ENCODE peak calls at places on chromosomes 5 and 9, in five cellular contexts. One of them, this sample, is unnamed.

GRCh38 chr5:144325532-144325931 is 154.9 kb downstream of the KCTD16 start:
- DNase-seq in stimulated activated effector memory CD8-positive, alpha-beta T cell treated with anti-CD3 and anti-CD28 coated beads, Interleukin-12 subunit alpha, Interleukin-12 subunit beta, amount 100 ng/mL, for 72 hours: no peak
- DNase-seq in DMS 273 treated with DMSO at 0.1 percent for 48 hours: no peak
- DNase-seq in activated CD8-positive, alpha-beta memory T cell treated with anti-CD3 and anti-CD28 coated beads for 4 hours: no peak
- DNase-seq in aorta: no peak
- DNase-seq in this sample: no peak

GRCh38 chr9:114002986-114003740 is 74.9 kb downstream of the AMBP start:
- DNase-seq in activated CD8-positive, alpha-beta memory T cell treated with anti-CD3 and anti-CD28 coated beads for 4 hours: no peak
- DNase-seq in DMS 273 treated with DMSO at 0.1 percent for 48 hours: peak
- DNase-seq in aorta: peak
- DNase-seq in stimulated activated effector memory CD8-positive, alpha-beta T cell treated with anti-CD3 and anti-CD28 coated beads, Interleukin-12 subunit alpha, Interleukin-12 subunit beta, amount 100 ng/mL, for 72 hours: peak
- DNase-seq in this sample: peak

GRCh38 chr5:4882186-4882585 is 257.9 kb upstream of the ADAMTS16 start:
- DNase-seq in stimulated activated effector memory CD8-positive, alpha-beta T cell treated with anti-CD3 and anti-CD28 coated beads, Interleukin-12 subunit alpha, Interleukin-12 subunit beta, amount 100 ng/mL, for 72 hours: no peak
- DNase-seq in aorta: no peak
- DNase-seq in activated CD8-positive, alpha-beta memory T cell treated with anti-CD3 and anti-CD28 coated beads for 4 hours: no peak
- DNase-seq in DMS 273 treated with DMSO at 0.1 percent for 48 hours: no peak
- DNase-seq in this sample: no peak

GRCh38 chr5:138491284-138491648 is 26.0 kb downstream of the EGR1 start:
- DNase-seq in activated CD8-positive, alpha-beta memory T cell treated with anti-CD3 and anti-CD28 coated beads for 4 hours: no peak
- DNase-seq in aorta: no peak
- DNase-seq in DMS 273 treated with DMSO at 0.1 percent for 48 hours: no peak
- DNase-seq in stimulated activated effector memory CD8-positive, alpha-beta T cell treated with anti-CD3 and anti-CD28 coated beads, Interleukin-12 subunit alpha, Interleukin-12 subunit beta, amount 100 ng/mL, for 72 hours: no peak
- DNase-seq in this sample: no peak

GRCh38 chr5:131914472-131914871 is 31.0 kb downstream of the MEIKIN start:
- DNase-seq in activated CD8-positive, alpha-beta memory T cell treated with anti-CD3 and anti-CD28 coated beads for 4 hours: no peak
- DNase-seq in DMS 273 treated with DMSO at 0.1 percent for 48 hours: no peak
- DNase-seq in stimulated activated effector memory CD8-positive, alpha-beta T cell treated with anti-CD3 and anti-CD28 coated beads, Interleukin-12 subunit alpha, Interleukin-12 subunit beta, amount 100 ng/mL, for 72 hours: no peak
- DNase-seq in aorta: no peak
- DNase-seq in this sample: no peak

GRCh38 chr9:84340535-84340934 is at the start of gene SLC28A3:
- DNase-seq in stimulated activated effector memory CD8-positive, alpha-beta T cell treated with anti-CD3 and anti-CD28 coated beads, Interleukin-12 subunit alpha, Interleukin-12 subunit beta, amount 100 ng/mL, for 72 hours: no peak
- DNase-seq in aorta: no peak
- DNase-seq in activated CD8-positive, alpha-beta memory T cell treated with anti-CD3 and anti-CD28 coated beads for 4 hours: no peak
- DNase-seq in DMS 273 treated with DMSO at 0.1 percent for 48 hours: no peak
- DNase-seq in this sample: peak

GRCh38 chr5:179534431-179534830 is 15.9 kb upstream of the RUFY1 start:
- DNase-seq in activated CD8-positive, alpha-beta memory T cell treated with anti-CD3 and anti-CD28 coated beads for 4 hours: no peak
- DNase-seq in DMS 273 treated with DMSO at 0.1 percent for 48 hours: no peak
- DNase-seq in stimulated activated effector memory CD8-positive, alpha-beta T cell treated with anti-CD3 and anti-CD28 coated beads, Interleukin-12 subunit alpha, Interleukin-12 subunit beta, amount 100 ng/mL, for 72 hours: no peak
- DNase-seq in aorta: no peak
- DNase-seq in this sample: no peak

GRCh38 chr5:34826347-34826746 is 12.6 kb upstream of the TTC23L start:
- DNase-seq in DMS 273 treated with DMSO at 0.1 percent for 48 hours: no peak
- DNase-seq in aorta: no peak
- DNase-seq in activated CD8-positive, alpha-beta memory T cell treated with anti-CD3 and anti-CD28 coated beads for 4 hours: no peak
- DNase-seq in stimulated activated effector memory CD8-positive, alpha-beta T cell treated with anti-CD3 and anti-CD28 coated beads, Interleukin-12 subunit alpha, Interleukin-12 subunit beta, amount 100 ng/mL, for 72 hours: no peak
- DNase-seq in this sample: no peak

GRCh38 chr5:131242728-131243255 is 21.1 kb upstream of the CDC42SE2 start:
- DNase-seq in activated CD8-positive, alpha-beta memory T cell treated with anti-CD3 and anti-CD28 coated beads for 4 hours: no peak
- DNase-seq in stimulated activated effector memory CD8-positive, alpha-beta T cell treated with anti-CD3 and anti-CD28 coated beads, Interleukin-12 subunit alpha, Interleukin-12 subunit beta, amount 100 ng/mL, for 72 hours: no peak
- DNase-seq in DMS 273 treated with DMSO at 0.1 percent for 48 hours: no peak
- DNase-seq in aorta: no peak
- DNase-seq in this sample: peak

GRCh38 chr9:751137-752051 is 90.1 kb upstream of the DMRT1 start:
- DNase-seq in DMS 273 treated with DMSO at 0.1 percent for 48 hours: no peak
- DNase-seq in aorta: no peak
- DNase-seq in activated CD8-positive, alpha-beta memory T cell treated with anti-CD3 and anti-CD28 coated beads for 4 hours: no peak
- DNase-seq in stimulated activated effector memory CD8-positive, alpha-beta T cell treated with anti-CD3 and anti-CD28 coated beads, Interleukin-12 subunit alpha, Interleukin-12 subunit beta, amount 100 ng/mL, for 72 hours: no peak
- DNase-seq in this sample: no peak

GRCh38 chr5:81606150-81606549 is 144.7 kb downstream of the SSBP2 start:
- DNase-seq in aorta: no peak
- DNase-seq in stimulated activated effector memory CD8-positive, alpha-beta T cell treated with anti-CD3 and anti-CD28 coated beads, Interleukin-12 subunit alpha, Interleukin-12 subunit beta, amount 100 ng/mL, for 72 hours: no peak
- DNase-seq in DMS 273 treated with DMSO at 0.1 percent for 48 hours: no peak
- DNase-seq in activated CD8-positive, alpha-beta memory T cell treated with anti-CD3 and anti-CD28 coated beads for 4 hours: no peak
- DNase-seq in this sample: no peak

GRCh38 chr9:114030364-114030763 is 47.7 kb downstream of the AMBP start:
- DNase-seq in DMS 273 treated with DMSO at 0.1 percent for 48 hours: no peak
- DNase-seq in activated CD8-positive, alpha-beta memory T cell treated with anti-CD3 and anti-CD28 coated beads for 4 hours: no peak
- DNase-seq in aorta: no peak
- DNase-seq in stimulated activated effector memory CD8-positive, alpha-beta T cell treated with anti-CD3 and anti-CD28 coated beads, Interleukin-12 subunit alpha, Interleukin-12 subunit beta, amount 100 ng/mL, for 72 hours: peak
- DNase-seq in this sample: peak

GRCh38 chr9:29220852-29221251 is 1647.6 kb upstream of the C9orf72 start:
- DNase-seq in DMS 273 treated with DMSO at 0.1 percent for 48 hours: no peak
- DNase-seq in aorta: no peak
- DNase-seq in stimulated activated effector memory CD8-positive, alpha-beta T cell treated with anti-CD3 and anti-CD28 coated beads, Interleukin-12 subunit alpha, Interleukin-12 subunit beta, amount 100 ng/mL, for 72 hours: no peak
- DNase-seq in activated CD8-positive, alpha-beta memory T cell treated with anti-CD3 and anti-CD28 coated beads for 4 hours: no peak
- DNase-seq in this sample: no peak

GRCh38 chr9:109496126-109496707 is 1.9 kb downstream of the PTPN3 start:
- DNase-seq in DMS 273 treated with DMSO at 0.1 percent for 48 hours: no peak
- DNase-seq in aorta: no peak
- DNase-seq in stimulated activated effector memory CD8-positive, alpha-beta T cell treated with anti-CD3 and anti-CD28 coated beads, Interleukin-12 subunit alpha, Interleukin-12 subunit beta, amount 100 ng/mL, for 72 hours: no peak
- DNase-seq in activated CD8-positive, alpha-beta memory T cell treated with anti-CD3 and anti-CD28 coated beads for 4 hours: no peak
- DNase-seq in this sample: no peak

GRCh38 chr5:132655821-132656773 is 1.9 kb upstream of the IL13 start:
- DNase-seq in activated CD8-positive, alpha-beta memory T cell treated with anti-CD3 and anti-CD28 coated beads for 4 hours: peak
- DNase-seq in DMS 273 treated with DMSO at 0.1 percent for 48 hours: no peak
- DNase-seq in stimulated activated effector memory CD8-positive, alpha-beta T cell treated with anti-CD3 and anti-CD28 coated beads, Interleukin-12 subunit alpha, Interleukin-12 subunit beta, amount 100 ng/mL, for 72 hours: peak
- DNase-seq in aorta: peak
- DNase-seq in this sample: peak

GRCh38 chr9:115883467-115884329 is 269.9 kb upstream of the PAPPA start:
- DNase-seq in stimulated activated effector memory CD8-positive, alpha-beta T cell treated with anti-CD3 and anti-CD28 coated beads, Interleukin-12 subunit alpha, Interleukin-12 subunit beta, amount 100 ng/mL, for 72 hours: no peak
- DNase-seq in DMS 273 treated with DMSO at 0.1 percent for 48 hours: no peak
- DNase-seq in activated CD8-positive, alpha-beta memory T cell treated with anti-CD3 and anti-CD28 coated beads for 4 hours: no peak
- DNase-seq in aorta: no peak
- DNase-seq in this sample: peak

GRCh38 chr5:125978015-125978414 is 445.2 kb upstream of the GRAMD2B start:
- DNase-seq in aorta: no peak
- DNase-seq in DMS 273 treated with DMSO at 0.1 percent for 48 hours: no peak
- DNase-seq in activated CD8-positive, alpha-beta memory T cell treated with anti-CD3 and anti-CD28 coated beads for 4 hours: no peak
- DNase-seq in stimulated activated effector memory CD8-positive, alpha-beta T cell treated with anti-CD3 and anti-CD28 coated beads, Interleukin-12 subunit alpha, Interleukin-12 subunit beta, amount 100 ng/mL, for 72 hours: no peak
- DNase-seq in this sample: no peak

GRCh38 chr5:39218482-39219381 is 631 bp downstream of the FYB1 start:
- DNase-seq in DMS 273 treated with DMSO at 0.1 percent for 48 hours: no peak
- DNase-seq in activated CD8-positive, alpha-beta memory T cell treated with anti-CD3 and anti-CD28 coated beads for 4 hours: no peak
- DNase-seq in aorta: no peak
- DNase-seq in stimulated activated effector memory CD8-positive, alpha-beta T cell treated with anti-CD3 and anti-CD28 coated beads, Interleukin-12 subunit alpha, Interleukin-12 subunit beta, amount 100 ng/mL, for 72 hours: no peak
- DNase-seq in this sample: no peak

GRCh38 chr5:586751-587285 is 25.3 kb upstream of the CEP72 start:
- DNase-seq in DMS 273 treated with DMSO at 0.1 percent for 48 hours: no peak
- DNase-seq in aorta: no peak
- DNase-seq in stimulated activated effector memory CD8-positive, alpha-beta T cell treated with anti-CD3 and anti-CD28 coated beads, Interleukin-12 subunit alpha, Interleukin-12 subunit beta, amount 100 ng/mL, for 72 hours: no peak
- DNase-seq in activated CD8-positive, alpha-beta memory T cell treated with anti-CD3 and anti-CD28 coated beads for 4 hours: no peak
- DNase-seq in this sample: no peak

GRCh38 chr5:43040287-43041098 is at the start of gene ANXA2R:
- DNase-seq in DMS 273 treated with DMSO at 0.1 percent for 48 hours: peak
- DNase-seq in aorta: peak
- DNase-seq in activated CD8-positive, alpha-beta memory T cell treated with anti-CD3 and anti-CD28 coated beads for 4 hours: peak
- DNase-seq in stimulated activated effector memory CD8-positive, alpha-beta T cell treated with anti-CD3 and anti-CD28 coated beads, Interleukin-12 subunit alpha, Interleukin-12 subunit beta, amount 100 ng/mL, for 72 hours: peak
- DNase-seq in this sample: peak